ENCODE peak calls at places on chromosomes 7 and 10, in seven cellular contexts. One of them, this sample, is unnamed.

GRCh38 chr7:81081626-81082025 is 162.8 kb upstream of the SEMA3C start:
- DNase-seq in cardiac muscle cell: no peak
- DNase-seq in heart right ventricle: no peak
- DNase-seq in AG09319: no peak
- DNase-seq in nephron progenitor cell: no peak
- DNase-seq in choroid plexus epithelial cell: no peak
- DNase-seq in astrocyte of the cerebellum: no peak
- DNase-seq in this sample: no peak

GRCh38 chr7:37541810-37542443 is 93.3 kb upstream of the ELMO1 start:
- DNase-seq in cardiac muscle cell: no peak
- DNase-seq in heart right ventricle: no peak
- DNase-seq in AG09319: no peak
- DNase-seq in nephron progenitor cell: no peak
- DNase-seq in choroid plexus epithelial cell: no peak
- DNase-seq in astrocyte of the cerebellum: no peak
- DNase-seq in this sample: no peak

GRCh38 chr10:14889318-14889717 is 10.7 kb downstream of the SUV39H2 start:
- DNase-seq in cardiac muscle cell: no peak
- DNase-seq in heart right ventricle: no peak
- DNase-seq in AG09319: no peak
- DNase-seq in nephron progenitor cell: no peak
- DNase-seq in choroid plexus epithelial cell: peak
- DNase-seq in astrocyte of the cerebellum: no peak
- DNase-seq in this sample: no peak

GRCh38 chr7:51613911-51614344 is 297.3 kb upstream of the COBL start:
- DNase-seq in cardiac muscle cell: no peak
- DNase-seq in heart right ventricle: peak
- DNase-seq in AG09319: no peak
- DNase-seq in nephron progenitor cell: no peak
- DNase-seq in choroid plexus epithelial cell: no peak
- DNase-seq in astrocyte of the cerebellum: peak
- DNase-seq in this sample: no peak

GRCh38 chr7:468141-468540 is 51.5 kb downstream of the PDGFA start:
- DNase-seq in cardiac muscle cell: no peak
- DNase-seq in heart right ventricle: no peak
- DNase-seq in AG09319: no peak
- DNase-seq in nephron progenitor cell: no peak
- DNase-seq in choroid plexus epithelial cell: no peak
- DNase-seq in astrocyte of the cerebellum: no peak
- DNase-seq in this sample: no peak

GRCh38 chr7:149820622-149821190 is 17.5 kb upstream of the ZNF862 start:
- DNase-seq in cardiac muscle cell: no peak
- DNase-seq in heart right ventricle: no peak
- DNase-seq in AG09319: no peak
- DNase-seq in nephron progenitor cell: no peak
- DNase-seq in choroid plexus epithelial cell: no peak
- DNase-seq in astrocyte of the cerebellum: no peak
- DNase-seq in this sample: peak

GRCh38 chr7:103887853-103888602 is 101.4 kb downstream of the RELN start:
- DNase-seq in cardiac muscle cell: no peak
- DNase-seq in heart right ventricle: no peak
- DNase-seq in AG09319: no peak
- DNase-seq in nephron progenitor cell: no peak
- DNase-seq in choroid plexus epithelial cell: no peak
- DNase-seq in astrocyte of the cerebellum: no peak
- DNase-seq in this sample: no peak

GRCh38 chr10:28891058-28891713 is 213.9 kb downstream of the BAMBI start:
- DNase-seq in cardiac muscle cell: no peak
- DNase-seq in heart right ventricle: no peak
- DNase-seq in AG09319: no peak
- DNase-seq in nephron progenitor cell: no peak
- DNase-seq in choroid plexus epithelial cell: no peak
- DNase-seq in astrocyte of the cerebellum: no peak
- DNase-seq in this sample: no peak

GRCh38 chr10:25695586-25695985 is 238.4 kb upstream of the MYO3A start:
- DNase-seq in cardiac muscle cell: no peak
- DNase-seq in heart right ventricle: no peak
- DNase-seq in AG09319: no peak
- DNase-seq in nephron progenitor cell: no peak
- DNase-seq in choroid plexus epithelial cell: no peak
- DNase-seq in astrocyte of the cerebellum: no peak
- DNase-seq in this sample: no peak

GRCh38 chr7:146119016-146119415 is 2.4 kb downstream of the CNTNAP2 start:
- DNase-seq in cardiac muscle cell: no peak
- DNase-seq in heart right ventricle: no peak
- DNase-seq in AG09319: no peak
- DNase-seq in nephron progenitor cell: no peak
- DNase-seq in choroid plexus epithelial cell: peak
- DNase-seq in astrocyte of the cerebellum: no peak
- DNase-seq in this sample: no peak
- TF ChIP-seq CTCF in cardiac muscle cell: no peak
- TF ChIP-seq CTCF in heart right ventricle: no peak
- TF ChIP-seq CTCF in AG09319: no peak
- TF ChIP-seq CTCF in nephron progenitor cell: no peak
- TF ChIP-seq CTCF in choroid plexus epithelial cell: peak
- TF ChIP-seq CTCF in astrocyte of the cerebellum: no peak
- TF ChIP-seq CTCF in this sample: no peak

GRCh38 chr10:12710157-12710556 is 291.4 kb downstream of the CCDC3 start:
- DNase-seq in cardiac muscle cell: no peak
- DNase-seq in heart right ventricle: no peak
- DNase-seq in AG09319: no peak
- DNase-seq in nephron progenitor cell: no peak
- DNase-seq in choroid plexus epithelial cell: no peak
- DNase-seq in astrocyte of the cerebellum: no peak
- DNase-seq in this sample: no peak

GRCh38 chr10:12710594-12711343 is 290.7 kb downstream of the CCDC3 start:
- DNase-seq in cardiac muscle cell: peak
- DNase-seq in heart right ventricle: peak
- DNase-seq in AG09319: peak
- DNase-seq in nephron progenitor cell: peak
- DNase-seq in choroid plexus epithelial cell: peak
- DNase-seq in astrocyte of the cerebellum: peak
- DNase-seq in this sample: peak

GRCh38 chr10:12709516-12709915 is 292.0 kb downstream of the CCDC3 start:
- DNase-seq in cardiac muscle cell: no peak
- DNase-seq in heart right ventricle: no peak
- DNase-seq in AG09319: peak
- DNase-seq in nephron progenitor cell: no peak
- DNase-seq in choroid plexus epithelial cell: peak
- DNase-seq in astrocyte of the cerebellum: no peak
- DNase-seq in this sample: no peak

GRCh38 chr10:12712284-12712983 is 289.1 kb downstream of the CCDC3 start:
- DNase-seq in cardiac muscle cell: no peak
- DNase-seq in heart right ventricle: no peak
- DNase-seq in AG09319: no peak
- DNase-seq in nephron progenitor cell: no peak
- DNase-seq in choroid plexus epithelial cell: no peak
- DNase-seq in astrocyte of the cerebellum: no peak
- DNase-seq in this sample: no peak

DNA sequence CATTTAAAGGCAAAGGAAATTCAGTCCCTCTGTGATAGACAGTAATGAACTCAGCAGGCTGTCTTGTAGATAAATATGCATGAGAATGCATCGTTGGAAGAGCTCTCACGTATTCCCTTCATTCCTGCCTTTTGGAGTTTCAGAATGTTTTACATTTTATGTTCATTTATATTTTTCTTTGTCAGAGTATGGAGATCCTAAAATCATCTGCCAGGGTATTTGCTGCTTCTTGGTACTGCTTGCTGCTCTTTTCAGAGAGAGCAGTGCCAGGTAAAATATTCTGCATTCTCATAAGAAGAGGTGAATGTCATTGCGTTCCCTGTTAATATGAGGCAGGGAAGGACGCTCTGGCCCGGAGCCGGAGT is 290.2 kb downstream of the CCDC3 start:
- DNase-seq in cardiac muscle cell: no peak
- DNase-seq in heart right ventricle: no peak
- DNase-seq in AG09319: no peak
- DNase-seq in nephron progenitor cell: no peak
- DNase-seq in choroid plexus epithelial cell: no peak
- DNase-seq in astrocyte of the cerebellum: no peak
- DNase-seq in this sample: no peak
- TF ChIP-seq CTCF in cardiac muscle cell: no peak
- TF ChIP-seq CTCF in heart right ventricle: no peak
- TF ChIP-seq CTCF in AG09319: no peak
- TF ChIP-seq CTCF in nephron progenitor cell: no peak
- TF ChIP-seq CTCF in choroid plexus epithelial cell: no peak
- TF ChIP-seq CTCF in astrocyte of the cerebellum: no peak
- TF ChIP-seq CTCF in this sample: peak

GRCh38 chr10:102120142-102120986 is at the start of gene LDB1:
- DNase-seq in cardiac muscle cell: peak
- DNase-seq in heart right ventricle: peak
- DNase-seq in AG09319: peak
- DNase-seq in nephron progenitor cell: peak
- DNase-seq in choroid plexus epithelial cell: peak
- DNase-seq in astrocyte of the cerebellum: no peak
- DNase-seq in this sample: peak

GRCh38 chr10:102120987-102121738 is 995 bp upstream of the LDB1 start:
- DNase-seq in cardiac muscle cell: peak
- DNase-seq in heart right ventricle: peak
- DNase-seq in AG09319: peak
- DNase-seq in nephron progenitor cell: peak
- DNase-seq in choroid plexus epithelial cell: peak
- DNase-seq in astrocyte of the cerebellum: no peak
- DNase-seq in this sample: peak

GRCh38 chr10:102121739-102122372 is 1.7 kb upstream of the LDB1 start:
- DNase-seq in cardiac muscle cell: peak
- DNase-seq in heart right ventricle: peak
- DNase-seq in AG09319: no peak
- DNase-seq in nephron progenitor cell: peak
- DNase-seq in choroid plexus epithelial cell: peak
- DNase-seq in astrocyte of the cerebellum: no peak
- DNase-seq in this sample: no peak

GRCh38 chr10:102123223-102123622 is 3.1 kb upstream of the LDB1 start:
- DNase-seq in cardiac muscle cell: no peak
- DNase-seq in heart right ventricle: no peak
- DNase-seq in AG09319: no peak
- DNase-seq in nephron progenitor cell: no peak
- DNase-seq in choroid plexus epithelial cell: no peak
- DNase-seq in astrocyte of the cerebellum: no peak
- DNase-seq in this sample: no peak

GRCh38 chr10:102122450-102122849 is 2.3 kb upstream of the LDB1 start:
- DNase-seq in cardiac muscle cell: no peak
- DNase-seq in heart right ventricle: no peak
- DNase-seq in AG09319: no peak
- DNase-seq in nephron progenitor cell: no peak
- DNase-seq in choroid plexus epithelial cell: no peak
- DNase-seq in astrocyte of the cerebellum: no peak
- DNase-seq in this sample: no peak
- TF ChIP-seq CTCF in cardiac muscle cell: no peak
- TF ChIP-seq CTCF in heart right ventricle: no peak
- TF ChIP-seq CTCF in AG09319: no peak
- TF ChIP-seq CTCF in nephron progenitor cell: no peak
- TF ChIP-seq CTCF in choroid plexus epithelial cell: no peak
- TF ChIP-seq CTCF in astrocyte of the cerebellum: no peak
- TF ChIP-seq CTCF in this sample: no peak

DNA sequence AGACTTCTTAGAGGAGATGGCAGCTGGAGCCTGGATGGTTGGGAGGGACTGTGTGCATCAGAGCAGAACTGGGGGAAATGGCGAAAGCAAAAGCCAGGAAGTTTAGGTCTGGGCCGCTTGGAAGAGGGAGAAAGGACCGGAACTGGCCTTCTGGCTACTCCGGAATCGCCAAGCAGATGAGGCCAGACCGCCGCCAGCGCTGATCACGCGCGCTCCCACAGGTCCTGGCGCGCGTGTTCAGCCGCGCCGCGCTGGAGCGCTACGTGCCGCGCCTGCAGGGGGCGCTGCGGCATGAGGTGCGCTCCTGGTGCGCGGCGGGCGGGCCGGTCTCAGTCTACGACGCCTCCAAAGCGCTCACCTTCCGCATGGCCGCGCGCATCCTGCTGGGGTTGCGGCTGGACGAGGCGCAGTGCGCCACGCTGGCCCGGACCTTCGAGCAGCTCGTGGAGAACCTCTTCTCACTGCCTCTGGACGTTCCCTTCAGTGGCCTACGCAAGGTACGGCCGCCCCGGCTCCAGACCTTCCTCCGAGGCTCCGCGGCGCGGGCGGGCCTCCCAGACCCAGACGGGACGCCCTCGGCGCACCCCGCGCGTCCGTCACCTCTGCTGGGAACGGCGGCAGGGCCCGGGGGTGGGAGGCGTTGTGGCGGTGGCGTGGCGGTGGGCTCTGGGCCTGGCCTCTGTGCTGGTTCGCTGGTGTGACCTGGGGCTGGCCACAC is 2.1 kb downstream of the CYP26C1 start:
- DNase-seq in cardiac muscle cell: peak
- DNase-seq in heart right ventricle: no peak
- DNase-seq in AG09319: no peak
- DNase-seq in nephron progenitor cell: peak
- DNase-seq in choroid plexus epithelial cell: peak
- DNase-seq in astrocyte of the cerebellum: no peak
- DNase-seq in this sample: peak
- TF ChIP-seq CTCF in cardiac muscle cell: peak
- TF ChIP-seq CTCF in heart right ventricle: peak
- TF ChIP-seq CTCF in AG09319: peak
- TF ChIP-seq CTCF in nephron progenitor cell: peak
- TF ChIP-seq CTCF in choroid plexus epithelial cell: peak
- TF ChIP-seq CTCF in astrocyte of the cerebellum: peak
- TF ChIP-seq CTCF in this sample: peak

GRCh38 chr7:128266891-128267839 is 26.1 kb downstream of the LEP start:
- DNase-seq in cardiac muscle cell: peak
- DNase-seq in heart right ventricle: peak
- DNase-seq in AG09319: peak
- DNase-seq in nephron progenitor cell: peak
- DNase-seq in choroid plexus epithelial cell: peak
- DNase-seq in astrocyte of the cerebellum: peak
- DNase-seq in this sample: peak
- TF ChIP-seq CTCF in cardiac muscle cell: peak
- TF ChIP-seq CTCF in heart right ventricle: no peak
- TF ChIP-seq CTCF in AG09319: peak
- TF ChIP-seq CTCF in nephron progenitor cell: no peak
- TF ChIP-seq CTCF in choroid plexus epithelial cell: peak
- TF ChIP-seq CTCF in astrocyte of the cerebellum: peak
- TF ChIP-seq CTCF in this sample: no peak

DNA sequence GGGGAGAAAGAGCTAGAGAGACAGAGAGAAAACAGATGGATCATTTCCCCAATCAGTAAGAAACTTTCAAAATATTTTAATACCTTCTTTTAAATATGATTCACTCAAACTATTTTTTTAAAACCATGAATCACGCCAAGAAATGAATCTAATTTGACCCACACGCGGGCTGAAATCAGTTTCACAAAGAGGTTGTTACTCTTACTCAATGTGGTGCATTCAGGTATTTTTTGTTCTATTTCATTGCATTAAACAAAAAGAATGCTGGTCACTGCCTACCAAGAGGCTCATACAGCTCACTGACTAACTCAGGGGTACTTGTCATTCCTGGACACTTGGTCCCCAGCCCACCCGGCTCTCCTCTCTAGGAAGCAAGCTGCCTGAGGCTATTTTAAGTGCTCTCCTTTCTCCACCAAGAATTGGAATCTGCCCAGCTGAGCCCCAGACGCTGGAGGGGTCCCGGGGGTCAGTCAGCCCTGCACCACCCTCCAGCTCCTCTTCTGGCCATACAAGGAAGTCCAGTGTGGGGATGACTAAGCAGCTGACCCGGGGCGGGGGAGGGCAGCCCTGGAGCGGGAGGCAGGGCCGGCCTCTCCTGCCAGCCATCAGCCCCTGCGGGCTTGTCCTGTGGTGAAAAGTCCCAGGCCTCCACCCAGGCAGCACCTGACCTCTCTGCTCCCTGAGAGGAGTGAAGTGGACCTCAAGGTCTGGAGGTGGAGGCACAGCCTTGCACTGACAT is 21.7 kb upstream of the PFKP start:
- DNase-seq in cardiac muscle cell: peak
- DNase-seq in heart right ventricle: peak
- DNase-seq in AG09319: peak
- DNase-seq in nephron progenitor cell: peak
- DNase-seq in choroid plexus epithelial cell: peak
- DNase-seq in astrocyte of the cerebellum: peak
- DNase-seq in this sample: peak
- TF ChIP-seq CTCF in cardiac muscle cell: peak
- TF ChIP-seq CTCF in heart right ventricle: no peak
- TF ChIP-seq CTCF in AG09319: peak
- TF ChIP-seq CTCF in nephron progenitor cell: peak
- TF ChIP-seq CTCF in choroid plexus epithelial cell: peak
- TF ChIP-seq CTCF in astrocyte of the cerebellum: peak
- TF ChIP-seq CTCF in this sample: peak